ENCODE peak calls at places on chromosomes 7 and 10, in four cellular contexts. A is GM23338, K is tibial artery, O is GM23248. B is an unnamed sample. For H3K4me1, the result is how much of the 10 kb centered on the place peaks cover.

GRCh38 chr10:4127518-4128315 is 342.7 kb upstream of the KLF6 start:
- DNase-seq in K (no peak), O (no peak), A (peak), B (no peak)

GRCh38 chr7:37287093-37287492 is 161.6 kb downstream of the ELMO1 start:
- DNase-seq in K (no peak), A (no peak), O (no peak), B (no peak)

GRCh38 chr7:111730476-111731300 is 168.4 kb upstream of the IMMP2L start:
- DNase-seq in O (peak), K (no peak), A (peak), B (peak)

GRCh38 chr7:78587443-78588044 is 789.0 kb downstream of the PHTF2 start:
- DNase-seq in A (peak), O (peak), K (no peak), B (peak)

GRCh38 chr7:25579688-25580075 is 351.4 kb upstream of the NPVF start:
- DNase-seq in A (no peak), K (no peak), O (no peak), B (peak)

GRCh38 chr7:53602817-53603418 is 567.5 kb downstream of the POM121L12 start:
- DNase-seq in O (no peak), K (no peak), A (no peak), B (no peak)

GRCh38 chr10:32990811-32991210 is 32.8 kb upstream of the ITGB1 start:
- DNase-seq in A (no peak), O (no peak), K (no peak), B (no peak)

GRCh38 chr10:72084094-72084459 is 4.3 kb downstream of the SPOCK2 start:
- DNase-seq in A (no peak), O (no peak), K (no peak), B (no peak)

GRCh38 chr7:120337308-120337907 is 64.4 kb downstream of the KCND2 start:
- DNase-seq in A (peak), O (peak), K (no peak), B (peak)

GRCh38 chr10:30897045-30897444 is 134.6 kb downstream of the ZNF438 start:
- DNase-seq in O (no peak), A (no peak), K (no peak), B (no peak)
- H3K4me3 ChIP-seq in O (no peak), A (no peak), K (no peak), B (no peak)

GRCh38 chr7:11699666-11700065 is 132.3 kb downstream of the THSD7A start:
- DNase-seq in O (no peak), K (no peak), A (no peak), B (no peak)

GRCh38 chr7:11702938-11703337 is 129.1 kb downstream of the THSD7A start:
- DNase-seq in O (no peak), K (no peak), A (no peak), B (no peak)

GRCh38 chr7:11703829-11704228 is 128.2 kb downstream of the THSD7A start:
- DNase-seq in A (no peak), K (no peak), O (no peak), B (no peak)

GRCh38 chr7:11701829-11702560 is 130.0 kb downstream of the THSD7A start:
- DNase-seq in K (no peak), O (no peak), A (peak), B (no peak)

GRCh38 chr7:11698273-11698930 is 133.6 kb downstream of the THSD7A start:
- DNase-seq in A (no peak), O (no peak), K (no peak), B (no peak)
- H3K4me1 ChIP-seq in A (under half), O (under half), K (under half), B (under half)

GRCh38 chr10:99537381-99538286 is 4.9 kb downstream of the NKX2-3 start:
- DNase-seq in K (no peak), O (no peak), A (peak), B (peak)
- H3K4me3 ChIP-seq in K (no peak), O (no peak), A (peak), B (no peak)

DNA sequence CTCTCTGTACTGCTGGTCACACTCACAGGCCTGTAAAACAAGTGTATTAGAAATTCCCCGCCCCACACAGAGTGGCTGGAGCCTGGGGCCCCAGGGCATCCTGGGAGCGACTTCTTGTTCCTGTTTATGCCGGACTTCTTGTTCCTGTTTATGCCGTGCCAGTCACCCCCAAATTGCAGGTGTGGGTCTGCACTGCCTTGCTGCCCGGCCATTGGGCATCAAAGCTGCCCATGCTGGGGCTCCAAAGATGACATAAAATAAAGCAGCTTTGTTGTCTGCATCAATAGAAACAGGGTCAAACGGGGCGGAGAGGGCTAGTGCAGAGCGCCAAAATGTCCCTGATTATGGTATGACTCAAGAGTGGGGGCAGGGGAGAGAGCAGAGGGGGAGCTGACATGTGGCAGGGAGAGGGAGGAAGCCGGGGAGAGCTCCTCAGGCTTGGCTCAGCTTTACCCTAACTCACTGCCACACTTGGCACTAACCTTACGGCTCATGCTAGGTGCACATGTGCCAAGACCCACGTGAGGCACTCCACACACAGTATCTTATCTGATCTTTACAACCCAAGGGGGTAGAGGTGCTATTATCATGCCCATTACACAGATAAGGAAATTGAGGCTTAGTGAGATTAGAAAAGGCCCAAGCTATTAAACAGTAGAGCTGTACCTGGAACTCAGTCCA is 98.4 kb downstream of the PIP4K2A start:
- DNase-seq in K (peak), O (no peak), A (no peak), B (no peak)
- H3K4me1 ChIP-seq in K (under half), O (under half), A (half or more), B (under half)

GRCh38 chr10:96290368-96291133 is 13.7 kb upstream of the DNTT start:
- DNase-seq in A (no peak), O (no peak), K (no peak), B (no peak)

GRCh38 chr10:96285331-96285752 is 14.0 kb upstream of the BLNK start:
- DNase-seq in A (peak), O (no peak), K (no peak), B (no peak)

GRCh38 chr10:96288151-96288621 is 16.0 kb upstream of the DNTT start:
- DNase-seq in O (no peak), K (no peak), A (no peak), B (no peak)

GRCh38 chr10:96289218-96289910 is 14.9 kb upstream of the DNTT start:
- DNase-seq in K (no peak), A (no peak), O (no peak), B (no peak)

GRCh38 chr10:96287392-96288105 is 16.2 kb upstream of the BLNK start:
- DNase-seq in A (no peak), K (no peak), O (no peak), B (no peak)
- H3K4me3 ChIP-seq in A (no peak), K (no peak), O (no peak), B (no peak)

DNA sequence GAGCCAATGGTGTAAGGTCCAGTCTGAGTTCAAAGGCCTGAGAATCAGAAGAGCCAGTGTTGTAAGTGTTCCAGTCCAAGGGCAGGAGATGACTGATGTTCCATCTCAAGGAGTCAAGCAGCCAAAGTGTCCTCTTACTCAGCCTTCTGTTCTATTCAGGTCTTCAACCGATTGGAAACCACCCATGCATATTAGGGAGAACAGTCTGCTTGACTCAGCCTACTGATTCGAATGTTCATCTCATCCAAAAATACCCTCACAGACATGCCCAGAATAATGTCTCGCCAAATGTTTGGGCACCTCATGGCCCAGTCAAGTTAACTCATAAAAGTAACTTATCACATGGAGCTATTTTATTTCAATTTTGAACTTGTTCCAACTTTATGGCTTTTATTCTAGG is 2.9 kb upstream of the WDFY4 start:
- DNase-seq in A (no peak), O (no peak), K (no peak), B (no peak)
- H3K4me1 ChIP-seq in A (under half), O (under half), K (under half), B (under half)

GRCh38 chr7:1475393-1475792 is 16.1 kb upstream of the MICALL2 start:
- DNase-seq in O (no peak), K (no peak), A (no peak), B (no peak)
- H3K4me3 ChIP-seq in O (no peak), K (no peak), A (no peak), B (no peak)

DNA sequence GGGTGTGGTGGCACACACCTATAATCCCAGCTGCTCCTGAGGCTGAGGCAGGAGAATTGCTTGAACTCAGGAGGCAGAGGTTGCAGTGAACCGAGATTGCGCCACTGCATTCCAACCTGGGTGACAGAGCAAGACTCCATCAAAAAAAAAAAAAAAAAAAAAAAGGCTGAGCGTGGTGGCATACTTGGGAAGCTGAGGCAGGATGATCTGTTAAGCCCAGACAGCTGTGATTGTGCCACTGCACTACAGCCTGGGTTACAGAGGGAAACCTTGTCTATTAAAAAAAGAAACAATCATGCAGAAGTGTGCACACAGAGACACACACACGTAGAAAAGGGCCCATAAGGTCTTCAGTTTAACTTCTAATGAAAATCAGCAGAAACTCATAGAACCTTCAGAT is 150.6 kb downstream of the TPST1 start:
- DNase-seq in K (no peak), A (no peak), O (peak), B (no peak)
- H3K4me1 ChIP-seq in K (under half), A (under half), O (under half), B (under half)

GRCh38 chr10:35643976-35644799 is 2.1 kb upstream of the FZD8 start:
- DNase-seq in O (peak), K (no peak), A (peak), B (no peak)

GRCh38 chr10:35641430-35642015 is 573 bp downstream of the FZD8 start:
- DNase-seq in O (peak), A (peak), K (no peak), B (no peak)

GRCh38 chr10:35643151-35643975 is 1.3 kb upstream of the FZD8 start:
- DNase-seq in A (peak), K (peak), O (peak), B (peak)

GRCh38 chr10:35642023-35642792 is at the start of gene FZD8:
- DNase-seq in O (peak), K (peak), A (peak), B (peak)

GRCh38 chr10:35642793-35643114 is 658 bp upstream of the FZD8 start:
- DNase-seq in O (no peak), K (no peak), A (no peak), B (no peak)
- H3K4me3 ChIP-seq in O (peak), K (peak), A (peak), B (peak)